ENCODE peak calls at places on chromosomes 11 and 22, in ten cellular contexts. J is stimulated activated CD4-positive, alpha-beta T cell treated with anti-CD3 and anti-CD28 coated beads, Interleukin-4, amount 100 ng/mL, for 48 hours; U is upper lobe of right lung; Z is NT2/D1; H is NCI-H2029 treated with DMSO at 0.1 percent for 48 hours; S is cardiac muscle cell; N is NCI-H1092 treated with DMSO at 0.1 percent for 48 hours; A is HCT116; Q is effector memory CD8-positive, alpha-beta T cell; I is smooth muscle cell of the brain vasculature. T is an unnamed sample.

GRCh38 chr11:40293655-40294342 is 1165.7 kb downstream of the LRRC4C start:
- DNase-seq in Z (peak), H (peak), Q (no peak), J (peak), N (peak), A (no peak), S (peak), I (peak), U (peak), T (peak)

GRCh38 chr11:87259731-87260130 is 222.0 kb downstream of the TMEM135 start:
- DNase-seq in Z (no peak), U (no peak), I (no peak), S (peak), Q (no peak), J (no peak), A (no peak), N (no peak), H (no peak), T (no peak)

GRCh38 chr22:41030891-41031290 is 61.5 kb upstream of the EP300 start:
- DNase-seq in S (no peak), Z (no peak), N (no peak), I (no peak), A (no peak), Q (no peak), J (no peak), U (no peak), H (no peak), T (peak)

GRCh38 chr22:45903355-45904149 is 73.4 kb downstream of the WNT7B start:
- DNase-seq in H (no peak), Z (no peak), Q (no peak), J (no peak), N (no peak), I (peak), S (no peak), A (no peak), U (no peak), T (peak)

GRCh38 chr11:58928082-58928574 is 11.2 kb upstream of the GLYATL1 start:
- DNase-seq in S (no peak), I (no peak), Q (no peak), Z (no peak), U (no peak), A (no peak), N (no peak), J (no peak), H (no peak), T (no peak)

GRCh38 chr11:1129143-1129665 is 28.5 kb upstream of the MUC5AC start:
- DNase-seq in H (no peak), I (no peak), J (no peak), N (no peak), A (no peak), Z (no peak), S (no peak), Q (no peak), U (no peak), T (no peak)

GRCh38 chr11:46338988-46339666 is 8.1 kb upstream of the DGKZ start:
- DNase-seq in A (no peak), J (no peak), I (no peak), Z (peak), Q (no peak), H (no peak), U (no peak), S (peak), N (peak), T (no peak)

GRCh38 chr11:118084247-118084646 is 2.5 kb downstream of the SMIM35 start:
- DNase-seq in Q (no peak), N (no peak), A (no peak), H (no peak), Z (no peak), S (peak), U (no peak), I (no peak), J (no peak), T (peak)

GRCh38 chr11:109970516-109971183 is 122.5 kb upstream of the ZC3H12C start:
- DNase-seq in Q (no peak), U (no peak), H (no peak), S (no peak), A (no peak), I (no peak), J (no peak), Z (no peak), N (no peak), T (no peak)